ENCODE peak calls at places on chromosomes 3 and 15, in eight cellular contexts. L is upper lobe of right lung, J is A549, T is neural crest cell, M is adrenal gland, Z is IMR-90, R is omental fat pad, D is choroid plexus epithelial cell. V is an unnamed sample.

GRCh38 chr3:72683068-72683467 is 165.2 kb downstream of the SHQ1 start:
- DNase-seq in J (no peak), D (no peak), T (no peak), M (no peak), Z (no peak), L (no peak), R (no peak), V (no peak)

GRCh38 chr15:60568301-60568742 is 89.4 kb upstream of the ICE2 start:
- DNase-seq in T (no peak), M (no peak), Z (no peak), L (no peak), R (no peak), J (no peak), D (no peak), V (no peak)

GRCh38 chr3:94862703-94863102 is 799.8 kb downstream of the NSUN3 start:
- DNase-seq in J (peak), T (peak), D (peak), Z (no peak), R (no peak), M (peak), L (no peak), V (no peak)

GRCh38 chr3:4218426-4219226 is 84.5 kb upstream of the SETMAR start:
- DNase-seq in Z (no peak), D (no peak), J (no peak), M (no peak), R (no peak), L (no peak), T (no peak), V (no peak)

GRCh38 chr3:69081583-69082262 is 1.6 kb upstream of the UBA3 start:
- DNase-seq in T (no peak), J (peak), Z (no peak), M (no peak), L (no peak), D (peak), R (no peak), V (no peak)

GRCh38 chr3:144085964-144086363 is 114.3 kb downstream of the DIPK2A start:
- DNase-seq in M (no peak), Z (peak), D (peak), J (peak), R (no peak), L (no peak), T (no peak), V (no peak)

GRCh38 chr3:46435327-46435726 is 28.3 kb downstream of the CCRL2 start:
- DNase-seq in Z (no peak), J (no peak), D (no peak), M (no peak), L (no peak), T (no peak), R (no peak), V (no peak)

GRCh38 chr3:187150599-187150998 is 11.3 kb upstream of the RPL39L start:
- DNase-seq in T (peak), D (no peak), R (no peak), M (peak), L (no peak), J (no peak), Z (no peak), V (no peak)

GRCh38 chr3:118863731-118864322 is 170.8 kb downstream of the IGSF11 start:
- DNase-seq in J (peak), D (no peak), Z (no peak), R (no peak), M (no peak), T (no peak), L (no peak), V (peak)

GRCh38 chr3:24389108-24390090 is 105.3 kb downstream of the THRB start:
- DNase-seq in J (no peak), Z (no peak), T (no peak), R (no peak), D (no peak), M (no peak), L (no peak), V (no peak)

GRCh38 chr15:100715571-100716455 is 113.4 kb downstream of the ASB7 start:
- DNase-seq in J (peak), D (no peak), M (peak), T (no peak), L (peak), Z (no peak), R (no peak), V (peak)

GRCh38 chr3:49803464-49804140 is 541 bp downstream of the INKA1 start:
- DNase-seq in D (peak), L (no peak), Z (peak), R (no peak), J (no peak), T (peak), M (no peak), V (no peak)

GRCh38 chr3:10300087-10300486 is 7.3 kb upstream of the GHRL start:
- DNase-seq in R (no peak), D (no peak), L (no peak), T (no peak), J (no peak), M (no peak), Z (no peak), V (no peak)

GRCh38 chr3:196013587-196014487 is 68.1 kb downstream of the TFRC start:
- DNase-seq in T (no peak), L (no peak), M (no peak), R (no peak), Z (no peak), J (no peak), D (no peak), V (peak)

GRCh38 chr15:45162771-45163507 is 24.8 kb downstream of the SHF start:
- DNase-seq in R (peak), T (peak), J (peak), Z (peak), D (peak), L (peak), M (peak), V (peak)

GRCh38 chr15:55858661-55859060 is 115.7 kb upstream of the PRTG start:
- DNase-seq in D (peak), T (no peak), Z (peak), L (no peak), J (no peak), M (no peak), R (no peak), V (no peak)

GRCh38 chr3:137695351-137695750 is 68.8 kb upstream of the SOX14 start:
- DNase-seq in T (no peak), J (no peak), D (no peak), L (no peak), Z (no peak), R (no peak), M (no peak), V (no peak)

GRCh38 chr3:50604628-50605588 is 6.7 kb downstream of the CISH start:
- DNase-seq in R (no peak), T (no peak), J (no peak), L (no peak), D (no peak), M (no peak), Z (no peak), V (no peak)

GRCh38 chr3:123353852-123354238 is 95.0 kb downstream of the ADCY5 start:
- DNase-seq in D (peak), Z (peak), M (no peak), J (no peak), R (no peak), T (no peak), L (no peak), V (no peak)

GRCh38 chr15:69126054-69126469 is 34.4 kb upstream of the GLCE start:
- DNase-seq in M (no peak), R (no peak), J (peak), D (peak), L (no peak), T (no peak), Z (peak), V (no peak)

GRCh38 chr3:128309026-128309425 is 155.7 kb downstream of the EEFSEC start:
- DNase-seq in L (no peak), R (no peak), Z (no peak), M (peak), D (no peak), J (no peak), T (no peak), V (peak)

GRCh38 chr15:62125763-62126162 is 39.3 kb downstream of the C2CD4B start:
- DNase-seq in T (no peak), D (peak), Z (peak), R (no peak), J (peak), L (no peak), M (peak), V (no peak)
- TF ChIP-seq CTCF in T (peak), D (peak), Z (peak), R (no peak), J (peak), L (peak), M (peak), V (peak)

DNA sequence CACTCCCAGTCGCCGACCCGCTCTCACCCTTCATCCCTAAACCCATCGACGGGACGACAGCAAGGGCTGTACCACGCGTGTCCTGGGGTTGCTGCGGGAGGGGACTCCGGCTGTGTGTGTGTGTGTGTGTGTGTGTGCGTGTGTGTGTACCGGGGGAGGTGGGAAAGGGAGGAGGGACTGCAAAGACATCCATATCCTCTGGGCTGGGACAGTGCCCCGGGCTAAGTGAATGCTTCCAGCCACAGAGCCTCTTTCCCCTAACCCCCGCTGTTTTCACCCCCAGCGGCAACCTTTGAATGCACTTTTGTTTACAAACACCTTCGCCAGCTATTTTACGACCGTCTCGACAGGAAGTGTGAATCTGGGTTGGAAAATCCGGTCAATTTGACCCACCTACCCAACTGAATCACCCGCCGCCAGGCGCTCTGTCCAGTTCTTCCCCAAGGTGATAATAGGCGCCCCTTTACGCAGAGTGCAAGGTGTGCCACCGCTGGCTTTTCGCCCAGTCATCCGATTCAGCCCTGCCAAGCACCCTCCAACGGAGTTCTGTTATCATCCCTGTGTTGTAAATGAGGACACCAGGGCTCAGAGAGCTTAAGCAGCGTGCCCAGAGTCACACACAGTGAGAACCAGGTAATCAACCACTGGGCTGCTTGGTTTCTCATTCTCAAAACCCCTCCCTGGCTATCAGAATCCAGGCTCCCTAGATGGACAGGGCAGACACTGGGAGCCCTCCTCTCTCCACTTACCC is 719 bp upstream of the AMOTL2 start:
- DNase-seq in J (peak), Z (no peak), M (peak), L (peak), T (no peak), R (no peak), D (peak), V (no peak)
- TF ChIP-seq CTCF in J (no peak), Z (no peak), M (no peak), L (no peak), T (no peak), R (no peak), D (no peak), V (no peak)

DNA sequence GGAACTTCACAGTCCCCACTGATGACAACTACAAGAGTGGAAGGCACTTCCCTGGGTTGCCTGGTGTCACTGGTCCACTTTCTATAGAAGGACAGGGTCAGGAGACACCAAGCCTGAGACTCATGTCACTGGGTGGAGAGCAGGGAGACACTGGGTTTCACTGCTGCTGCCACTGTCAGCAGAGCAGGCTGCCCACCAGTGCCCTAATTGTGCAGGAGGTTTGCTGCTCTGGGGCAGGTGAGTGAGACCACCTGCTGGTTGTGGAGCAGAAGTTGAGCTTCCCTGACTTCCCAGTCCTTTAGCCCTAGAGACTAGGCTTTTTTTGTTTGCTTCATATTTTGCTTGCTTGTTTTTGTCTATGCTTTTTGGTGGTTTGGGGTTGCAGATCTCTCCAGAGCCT is 528.4 kb upstream of the RGMA start:
- DNase-seq in R (no peak), L (no peak), J (no peak), T (no peak), M (no peak), D (no peak), Z (no peak), V (no peak)
- TF ChIP-seq CTCF in R (no peak), L (no peak), J (no peak), T (no peak), M (no peak), D (no peak), Z (no peak), V (no peak)

DNA sequence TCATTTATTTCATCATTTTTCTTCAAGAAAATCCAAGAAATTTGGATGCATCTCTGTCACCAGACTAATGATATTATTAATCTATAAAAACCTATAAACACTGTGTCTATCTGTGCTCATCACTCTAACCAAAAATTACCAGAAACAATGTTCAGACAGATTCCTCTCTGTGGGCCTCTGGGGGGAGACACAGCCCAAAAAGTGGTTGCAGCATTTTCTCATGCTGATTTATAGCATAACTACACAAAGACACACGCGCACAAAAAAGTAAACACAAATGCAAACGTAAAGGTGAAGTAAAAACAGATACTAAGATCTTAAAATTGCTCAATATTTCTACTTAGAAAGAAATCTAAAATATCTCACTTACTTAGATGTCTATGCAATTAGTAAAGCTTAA is 976.0 kb downstream of the GBE1 start:
- DNase-seq in J (no peak), Z (no peak), L (no peak), R (no peak), T (no peak), D (peak), M (no peak), V (no peak)
- TF ChIP-seq CTCF in J (no peak), Z (no peak), L (no peak), R (no peak), T (peak), D (peak), M (no peak), V (peak)

DNA sequence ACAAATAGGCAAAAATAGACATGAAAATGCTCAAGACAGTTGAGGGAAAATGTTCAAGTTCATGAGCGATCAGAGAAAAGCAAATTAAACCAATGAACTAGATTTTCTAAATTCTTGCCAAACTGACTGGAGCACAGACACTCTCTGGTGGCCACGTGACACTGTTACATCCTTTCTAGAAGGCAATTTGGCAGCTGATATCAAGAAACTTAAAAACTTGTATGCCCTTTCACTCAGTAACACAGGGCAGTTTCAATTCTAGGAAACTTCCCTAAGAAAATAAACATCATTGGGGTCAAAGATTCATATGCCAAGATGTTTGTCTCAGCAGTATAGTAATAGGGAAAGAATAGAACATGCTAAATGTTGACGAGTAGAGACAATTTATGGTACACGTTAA is 52.2 kb downstream of the ABHD5 start:
- DNase-seq in T (no peak), D (peak), R (no peak), J (no peak), M (peak), L (no peak), Z (peak), V (no peak)
- TF ChIP-seq CTCF in T (peak), D (peak), R (no peak), J (peak), M (peak), L (no peak), Z (peak), V (peak)

GRCh38 chr15:53665930-53666329 is 93.5 kb downstream of the WDR72 start:
- DNase-seq in R (no peak), J (no peak), D (no peak), L (no peak), M (no peak), Z (no peak), T (no peak), V (no peak)
- TF ChIP-seq CTCF in R (no peak), J (peak), D (peak), L (no peak), M (peak), Z (no peak), T (peak), V (peak)

GRCh38 chr3:87037652-87038051 is 46.7 kb upstream of the VGLL3 start:
- DNase-seq in T (no peak), J (no peak), R (no peak), D (no peak), L (no peak), Z (no peak), M (no peak), V (no peak)

GRCh38 chr3:87036671-87037070 is 45.7 kb upstream of the VGLL3 start:
- DNase-seq in J (no peak), M (no peak), D (no peak), T (no peak), L (no peak), R (no peak), Z (no peak), V (no peak)

GRCh38 chr3:87045473-87045872 is 54.5 kb upstream of the VGLL3 start:
- DNase-seq in T (no peak), J (no peak), M (no peak), D (no peak), L (no peak), Z (no peak), R (no peak), V (no peak)

GRCh38 chr3:87035339-87035738 is 44.4 kb upstream of the VGLL3 start:
- DNase-seq in L (no peak), J (no peak), T (no peak), R (no peak), D (no peak), Z (no peak), M (no peak), V (no peak)

GRCh38 chr3:87041191-87041590 is 50.2 kb upstream of the VGLL3 start:
- DNase-seq in M (no peak), Z (no peak), R (no peak), L (no peak), T (no peak), J (no peak), D (no peak), V (no peak)
- TF ChIP-seq CTCF in M (no peak), Z (no peak), R (no peak), L (no peak), T (no peak), J (no peak), D (no peak), V (no peak)